ENCODE peak calls at places on chromosomes 1 and 21, in four cellular contexts. One of them, this sample, is unnamed.

GRCh38 chr1:234997201-234998173 is 131.2 kb downstream of the TOMM20 start:
- DNase-seq in neural progenitor cell: no peak
- DNase-seq in hypothalamus: peak
- DNase-seq in left ventricle myocardium inferior: peak
- DNase-seq in this sample: peak

GRCh38 chr1:221100196-221100950 is 221.1 kb downstream of the HLX start:
- DNase-seq in neural progenitor cell: no peak
- DNase-seq in hypothalamus: no peak
- DNase-seq in left ventricle myocardium inferior: no peak
- DNase-seq in this sample: no peak

GRCh38 chr1:119859647-119860046 is 36.7 kb downstream of the ADAM30 start:
- DNase-seq in neural progenitor cell: no peak
- DNase-seq in hypothalamus: no peak
- DNase-seq in left ventricle myocardium inferior: no peak
- DNase-seq in this sample: no peak

GRCh38 chr1:11692899-11693590 is 1.5 kb downstream of the DRAXIN start:
- DNase-seq in neural progenitor cell: peak
- DNase-seq in hypothalamus: peak
- DNase-seq in left ventricle myocardium inferior: no peak
- DNase-seq in this sample: no peak

GRCh38 chr1:109969430-109969829 is 15.1 kb upstream of the AHCYL1 start:
- DNase-seq in neural progenitor cell: no peak
- DNase-seq in hypothalamus: no peak
- DNase-seq in left ventricle myocardium inferior: no peak
- DNase-seq in this sample: no peak

GRCh38 chr1:111621050-111621449 is 1.5 kb downstream of the RAP1A start:
- DNase-seq in neural progenitor cell: no peak
- DNase-seq in hypothalamus: no peak
- DNase-seq in left ventricle myocardium inferior: no peak
- DNase-seq in this sample: no peak

GRCh38 chr1:147539122-147539575 is 2.2 kb upstream of the BCL9 start:
- DNase-seq in neural progenitor cell: no peak
- DNase-seq in hypothalamus: peak
- DNase-seq in left ventricle myocardium inferior: no peak
- DNase-seq in this sample: no peak

GRCh38 chr1:243710467-243710866 is 139.6 kb downstream of the AKT3 start:
- DNase-seq in neural progenitor cell: no peak
- DNase-seq in hypothalamus: no peak
- DNase-seq in left ventricle myocardium inferior: no peak
- DNase-seq in this sample: no peak

GRCh38 chr1:31714442-31715096 is 10.8 kb upstream of the COL16A1 start:
- DNase-seq in neural progenitor cell: peak
- DNase-seq in hypothalamus: peak
- DNase-seq in left ventricle myocardium inferior: peak
- DNase-seq in this sample: peak

GRCh38 chr21:42562816-42563215 is 49.2 kb downstream of the SLC37A1 start:
- DNase-seq in neural progenitor cell: no peak
- DNase-seq in hypothalamus: no peak
- DNase-seq in left ventricle myocardium inferior: no peak
- DNase-seq in this sample: no peak

This sample was measured in tibial nerve.